ENCODE peak calls at places on chromosomes 4 and X, in eight cellular contexts. M is GM23248; N is Karpas-422; K is activated CD8-positive, alpha-beta memory T cell treated with anti-CD3 and anti-CD28 coated beads, Interleukin-2, amount 50 U/mL, for 48 hours; G is hypothalamus; R is NCI-H2029 treated with DMSO at 0.1 percent for 48 hours; P is ovary; J is brain microvascular endothelial cell. Z is an unnamed sample.

GRCh38 chr4:152278505-152279301 is 257.2 kb downstream of the FBXW7 start:
- DNase-seq in G (no peak), P (no peak), N (no peak), M (no peak), K (no peak), J (no peak), R (peak; percentile 46), Z (no peak)

GRCh38 chr4:37471971-37472370 is 214.2 kb downstream of the RELL1 start:
- DNase-seq in P (no peak), M (no peak), K (no peak), G (no peak), N (no peak), R (no peak), J (no peak), Z (no peak)

GRCh38 chr4:56728512-56728911 is 47.4 kb upstream of the HOPX start:
- DNase-seq in P (no peak), J (peak; percentile 88), G (no peak), M (peak; percentile 83), N (no peak), R (peak; percentile 94), K (no peak), Z (no peak)

GRCh38 chr4:168095776-168096443 is 3.6 kb downstream of the ANXA10 start:
- DNase-seq in M (peak; percentile 40), R (no peak), J (peak; percentile 67), N (no peak), P (no peak), K (no peak), G (no peak), Z (no peak)

GRCh38 chrX:131060147-131060546 is 2.0 kb downstream of the ARHGAP36 start:
- DNase-seq in R (no peak), J (no peak), N (no peak), P (no peak), M (no peak), K (no peak), G (no peak), Z (no peak)

GRCh38 chr4:112296949-112297483 is at the start of gene ALPK1:
- DNase-seq in J (peak; percentile 74), K (no peak), M (peak; percentile 92), R (no peak), G (no peak), P (no peak), N (peak; percentile 83), Z (peak; percentile 7)

GRCh38 chr4:1512738-1513660 is 106.8 kb upstream of the NKX1-1 start:
- DNase-seq in N (no peak), G (no peak), M (peak; percentile 52), K (peak; percentile 84), R (no peak), J (no peak), P (peak; percentile 11), Z (peak; percentile 35)

GRCh38 chr4:145248502-145248901 is 68.1 kb upstream of the OTUD4 start:
- DNase-seq in P (no peak), N (no peak), M (no peak), R (no peak), G (no peak), J (no peak), K (no peak), Z (no peak)

GRCh38 chrX:100962811-100963210 is 6.7 kb upstream of the ARL13A start:
- DNase-seq in M (no peak), G (no peak), K (no peak), N (no peak), R (no peak), J (no peak), P (no peak), Z (no peak)

GRCh38 chr4:121147923-121148443 is 16.1 kb downstream of the TNIP3 start:
- DNase-seq in M (peak; percentile 84), N (no peak), J (no peak), P (no peak), G (no peak), K (no peak), R (no peak), Z (no peak)

GRCh38 chrX:122238801-122239200 is 945.3 kb upstream of the GRIA3 start:
- DNase-seq in N (no peak), R (no peak), G (no peak), M (peak; percentile 42), P (no peak), K (no peak), J (peak; percentile 0), Z (no peak)

GRCh38 chr4:78518551-78518950 is 33.0 kb upstream of the ANXA3 start:
- DNase-seq in G (no peak), N (no peak), J (no peak), R (no peak), P (no peak), K (no peak), M (no peak), Z (no peak)

GRCh38 chr4:152014280-152014679 is 253.5 kb upstream of the GATB start:
- DNase-seq in M (no peak), P (no peak), G (no peak), R (no peak), J (no peak), N (peak; percentile 53), K (no peak), Z (peak; percentile 9)

GRCh38 chrX:11665144-11666040 is at the start of gene ARHGAP6:
- DNase-seq in N (no peak), K (no peak), R (no peak), G (no peak), M (peak; percentile 57), P (peak; percentile 62), J (peak; percentile 25), Z (peak; percentile 0)

GRCh38 chrX:35016051-35016450 is 73.5 kb downstream of the FAM47B start:
- DNase-seq in K (no peak), J (peak; percentile 1), N (no peak), G (no peak), M (no peak), P (no peak), R (no peak), Z (no peak)

GRCh38 chr4:141807073-141807472 is 170.7 kb downstream of the IL15 start:
- DNase-seq in M (peak; percentile 65), G (no peak), P (no peak), K (no peak), N (no peak), R (no peak), J (peak; percentile 35), Z (no peak)